ENCODE peak calls at places on chromosome 18, in five cellular contexts. M is PC-3, Z is colonic mucosa, R is fibroblast of lung, N is adrenal gland. P is an unnamed sample. For H3K27me3, the result is how much of the 10 kb centered on the place peaks cover.

GRCh38 chr18:46320928-46321855 is 217.0 kb downstream of the HAUS1 start:
- DNase-seq in Z (no peak), R (peak), M (peak), N (no peak), P (peak)

GRCh38 chr18:6741290-6741689 is 11.8 kb downstream of the ARHGAP28 start:
- DNase-seq in M (peak), Z (no peak), R (peak), N (peak), P (peak)

GRCh38 chr18:36186461-36187137 is 698 bp upstream of the MOCOS start:
- DNase-seq in Z (peak), N (peak), R (peak), M (peak), P (no peak)

GRCh38 chr18:45657357-45658335 is 42.4 kb downstream of the SLC14A2 start:
- DNase-seq in Z (no peak), M (peak), R (peak), N (no peak), P (peak)

GRCh38 chr18:1296237-1296636 is 391.6 kb downstream of the ADCYAP1 start:
- DNase-seq in M (peak), Z (no peak), N (no peak), R (no peak), P (no peak)

GRCh38 chr18:37529863-37530262 is 35.7 kb downstream of the CELF4 start:
- DNase-seq in Z (no peak), M (no peak), R (no peak), N (peak), P (no peak)

GRCh38 chr18:400466-400865 is 100.0 kb downstream of the COLEC12 start:
- DNase-seq in M (no peak), Z (peak), R (peak), N (no peak), P (no peak)

GRCh38 chr18:22606563-22607283 is 189.0 kb upstream of the CTAGE1 start:
- DNase-seq in N (no peak), M (no peak), R (peak), Z (no peak), P (no peak)

GRCh38 chr18:3994061-3994687 is 460.9 kb downstream of the DLGAP1 start:
- DNase-seq in M (no peak), N (no peak), Z (no peak), R (no peak), P (no peak)

GRCh38 chr18:48543228-48543627 is 4.4 kb downstream of the CTIF start:
- DNase-seq in Z (no peak), R (peak), N (peak), M (peak), P (no peak)

GRCh38 chr18:48542513-48543181 is 3.8 kb downstream of the CTIF start:
- DNase-seq in Z (no peak), N (peak), R (no peak), M (peak), P (peak)

GRCh38 chr18:48545690-48546365 is 7.0 kb downstream of the CTIF start:
- DNase-seq in N (peak), Z (no peak), R (peak), M (no peak), P (peak)

GRCh38 chr18:48544661-48545415 is 6.0 kb downstream of the CTIF start:
- DNase-seq in R (no peak), M (no peak), Z (no peak), N (no peak), P (no peak)

GRCh38 chr18:48544116-48544515 is 5.3 kb downstream of the CTIF start:
- DNase-seq in Z (no peak), N (no peak), M (no peak), R (no peak), P (no peak)
- H3K4me3 ChIP-seq in Z (no peak), N (no peak), M (no peak), R (no peak), P (no peak)

GRCh38 chr18:12245793-12246135 is 8.4 kb upstream of the CIDEA start:
- DNase-seq in R (no peak), M (no peak), Z (no peak), N (no peak), P (no peak)
- TF ChIP-seq CTCF in R (no peak), M (no peak), Z (no peak), N (no peak), P (no peak)

GRCh38 chr18:33696332-33697162 is 118.5 kb downstream of the ASXL3 start:
- DNase-seq in M (no peak), N (no peak), R (peak), Z (no peak), P (no peak)
- H3K27me3 ChIP-seq in M (under half), N (under half), R (under half), Z (under half), P (under half)

GRCh38 chr18:13376841-13377351 is 158.3 kb downstream of the LDLRAD4 start:
- DNase-seq in M (no peak), Z (no peak), R (no peak), N (no peak), P (no peak)

GRCh38 chr18:13376298-13376840 is 157.8 kb downstream of the LDLRAD4 start:
- DNase-seq in Z (no peak), R (peak), M (no peak), N (no peak), P (no peak)

GRCh38 chr18:13374096-13374467 is 155.5 kb downstream of the LDLRAD4 start:
- DNase-seq in R (no peak), M (no peak), N (no peak), Z (no peak), P (no peak)

GRCh38 chr18:13374468-13375301 is 156.1 kb downstream of the LDLRAD4 start:
- DNase-seq in R (peak), Z (no peak), M (no peak), N (no peak), P (no peak)

GRCh38 chr18:13375302-13376255 is 157.0 kb downstream of the LDLRAD4 start:
- DNase-seq in R (peak), M (peak), Z (no peak), N (peak), P (peak)
- H3K4me3 ChIP-seq in R (no peak), M (no peak), Z (no peak), N (no peak), P (no peak)

GRCh38 chr18:26103579-26103978 is 13.2 kb upstream of the SS18 start:
- DNase-seq in R (no peak), N (no peak), M (peak), Z (no peak), P (peak)
- TF ChIP-seq CTCF in R (no peak), N (no peak), M (peak), Z (no peak), P (peak)

GRCh38 chr18:63313409-63313917 is 6.1 kb downstream of the BCL2 start:
- DNase-seq in R (no peak), N (no peak), M (no peak), Z (no peak), P (no peak)

GRCh38 chr18:63316612-63317555 is 2.7 kb downstream of the BCL2 start:
- DNase-seq in M (peak), Z (no peak), R (no peak), N (no peak), P (no peak)

GRCh38 chr18:63314062-63314790 is 5.3 kb downstream of the BCL2 start:
- DNase-seq in M (no peak), N (no peak), Z (no peak), R (no peak), P (no peak)

GRCh38 chr18:63315879-63316278 is 3.7 kb downstream of the BCL2 start:
- DNase-seq in Z (no peak), N (no peak), M (peak), R (peak), P (no peak)

DNA sequence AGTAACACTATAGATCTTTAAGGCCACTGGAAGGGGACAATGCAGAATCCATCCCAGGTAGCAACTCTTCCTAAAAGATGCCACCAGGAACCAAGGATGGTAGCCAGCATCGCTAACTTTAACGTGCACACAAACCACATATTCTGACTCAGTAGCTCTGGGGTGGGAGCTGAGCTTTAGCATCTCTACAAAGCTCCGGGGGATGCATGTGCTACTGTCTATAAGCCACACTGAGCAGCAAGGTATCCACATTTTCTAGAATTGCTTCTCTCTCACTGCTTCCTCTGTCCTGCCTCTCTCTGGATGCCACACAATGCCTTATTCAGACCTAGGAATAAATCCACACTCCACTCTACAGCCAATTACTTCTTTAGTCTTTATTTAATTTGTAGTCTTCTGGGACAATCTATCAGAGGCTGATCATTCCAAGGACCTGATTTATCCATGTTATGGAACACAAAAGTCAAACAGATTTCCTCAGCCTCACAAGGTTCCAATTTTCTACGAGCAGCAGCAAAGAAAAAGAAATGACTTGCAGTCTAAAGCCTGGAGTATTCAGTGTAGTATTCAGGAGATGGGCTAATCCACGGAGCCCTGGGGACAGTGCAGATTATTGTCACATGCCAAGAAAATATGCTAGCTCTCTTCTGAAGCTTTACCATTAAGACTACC is 4.4 kb downstream of the BCL2 start:
- DNase-seq in Z (no peak), M (no peak), R (no peak), N (no peak), P (no peak)
- H3K27me3 ChIP-seq in Z (under half), M (under half), R (under half), N (under half), P (under half)

DNA sequence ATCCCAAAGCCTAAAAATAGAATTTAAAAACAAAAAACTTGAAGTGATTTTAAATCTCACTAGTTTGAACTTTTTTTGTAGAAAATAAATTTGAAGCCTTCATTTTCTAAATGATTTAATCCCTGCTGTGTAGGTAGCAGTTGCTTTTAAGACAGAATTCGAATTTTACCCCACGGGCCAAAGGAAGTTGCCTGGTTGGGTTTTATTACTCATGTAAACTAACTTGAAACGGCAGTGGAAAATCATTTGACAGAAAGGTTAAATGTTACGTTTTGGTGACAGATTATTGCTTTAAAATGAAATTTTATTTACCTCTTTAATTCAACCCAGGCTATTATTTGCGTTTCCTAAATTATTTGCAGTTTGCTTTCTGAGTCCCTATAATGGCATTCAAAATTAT is 2.0 kb downstream of the MAPRE2 start:
- DNase-seq in M (no peak), Z (no peak), N (no peak), R (no peak), P (no peak)
- H3K4me3 ChIP-seq in M (no peak), Z (peak), N (no peak), R (peak), P (no peak)

GRCh38 chr18:44098551-44099098 is 582.1 kb upstream of the SETBP1 start:
- DNase-seq in Z (no peak), M (peak), N (no peak), R (peak), P (peak)
- TF ChIP-seq CTCF in Z (peak), M (peak), N (peak), R (peak), P (peak)

GRCh38 chr18:27632706-27633105 is 447.6 kb upstream of the CHST9 start:
- DNase-seq in N (no peak), Z (no peak), R (no peak), M (no peak), P (no peak)

GRCh38 chr18:27627927-27628326 is 442.8 kb upstream of the CHST9 start:
- DNase-seq in R (no peak), N (no peak), Z (no peak), M (peak), P (peak)
- H3K27me3 ChIP-seq in R (under half), N (under half), Z (under half), M (half or more), P (under half)

P was measured in bronchial epithelial cell.